ENCODE peak calls at places on chromosomes 12 and 14, in four cellular contexts. One of them, this sample, is unnamed.

GRCh38 chr12:89135976-89136634 is 216.2 kb downstream of the DUSP6 start:
- DNase-seq in HCT116: peak; percentile 68
- DNase-seq in K562: no peak
- DNase-seq in SK-N-SH: no peak
- DNase-seq in this sample: no peak

GRCh38 chr12:3097836-3098235 is 20.7 kb downstream of the TSPAN9 start:
- DNase-seq in K562: no peak
- DNase-seq in SK-N-SH: peak; percentile 57
- DNase-seq in HCT116: no peak
- DNase-seq in this sample: peak; percentile 61

GRCh38 chr12:130669205-130669557 is 46.9 kb downstream of the RIMBP2 start:
- DNase-seq in SK-N-SH: no peak
- DNase-seq in K562: peak; percentile 43
- DNase-seq in HCT116: no peak
- DNase-seq in this sample: no peak

GRCh38 chr12:51413791-51414190 is 10.8 kb upstream of the SLC4A8 start:
- DNase-seq in SK-N-SH: no peak
- DNase-seq in K562: no peak
- DNase-seq in HCT116: no peak
- DNase-seq in this sample: no peak

GRCh38 chr14:59627011-59627520 is 50.5 kb upstream of the CCDC175 start:
- DNase-seq in HCT116: no peak
- DNase-seq in K562: no peak
- DNase-seq in SK-N-SH: no peak
- DNase-seq in this sample: no peak

GRCh38 chr14:24390696-24391468 is 7.9 kb upstream of the NYNRIN start:
- DNase-seq in SK-N-SH: no peak
- DNase-seq in K562: no peak
- DNase-seq in HCT116: no peak
- DNase-seq in this sample: no peak

GRCh38 chr12:47735649-47736048 is 10.4 kb upstream of the ENDOU start:
- DNase-seq in K562: no peak
- DNase-seq in HCT116: no peak
- DNase-seq in SK-N-SH: no peak
- DNase-seq in this sample: no peak

GRCh38 chr12:74111688-74112360 is 425.8 kb upstream of the ATXN7L3B start:
- DNase-seq in HCT116: peak; percentile 52
- DNase-seq in K562: no peak
- DNase-seq in SK-N-SH: peak; percentile 1
- DNase-seq in this sample: peak; percentile 13

GRCh38 chr12:117857632-117858274 is 111.0 kb downstream of the KSR2 start:
- DNase-seq in HCT116: no peak
- DNase-seq in K562: peak; percentile 76
- DNase-seq in SK-N-SH: peak; percentile 71
- DNase-seq in this sample: peak; percentile 35

GRCh38 chr12:108371801-108372344 is 32.8 kb upstream of the CMKLR1 start:
- DNase-seq in HCT116: no peak
- DNase-seq in SK-N-SH: no peak
- DNase-seq in K562: no peak
- DNase-seq in this sample: no peak

GRCh38 chr12:3658327-3659163 is 94.4 kb downstream of the CRACR2A start:
- DNase-seq in K562: peak; percentile 45
- DNase-seq in SK-N-SH: no peak
- DNase-seq in HCT116: no peak
- DNase-seq in this sample: peak; percentile 36

GRCh38 chr14:34254596-34254995 is 207.4 kb downstream of the SPTSSA start:
- DNase-seq in K562: no peak
- DNase-seq in HCT116: no peak
- DNase-seq in SK-N-SH: no peak
- DNase-seq in this sample: no peak

GRCh38 chr14:92336363-92336762 is 13.4 kb downstream of the SLC24A4 start:
- DNase-seq in K562: no peak
- DNase-seq in HCT116: no peak
- DNase-seq in SK-N-SH: no peak
- DNase-seq in this sample: no peak

GRCh38 chr14:89502966-89503365 is 85.9 kb upstream of the FOXN3 start:
- DNase-seq in K562: no peak
- DNase-seq in HCT116: no peak
- DNase-seq in SK-N-SH: no peak
- DNase-seq in this sample: no peak

GRCh38 chr14:105855893-105856675 is 329.7 kb downstream of the TMEM121 start:
- DNase-seq in K562: no peak
- DNase-seq in HCT116: no peak
- DNase-seq in SK-N-SH: no peak
- DNase-seq in this sample: no peak

GRCh38 chr12:62813031-62813829 is 121.7 kb downstream of the PPM1H start:
- DNase-seq in SK-N-SH: peak; percentile 63
- DNase-seq in HCT116: peak; percentile 45
- DNase-seq in K562: peak; percentile 29
- DNase-seq in this sample: no peak

GRCh38 chr12:12642916-12643315 is 31.2 kb downstream of the CREBL2 start:
- DNase-seq in K562: no peak
- DNase-seq in HCT116: no peak
- DNase-seq in SK-N-SH: no peak
- DNase-seq in this sample: no peak

GRCh38 chr14:24274101-24274543 is 2.7 kb upstream of the RABGGTA start:
- DNase-seq in K562: no peak
- DNase-seq in HCT116: no peak
- DNase-seq in SK-N-SH: no peak
- DNase-seq in this sample: no peak

GRCh38 chr14:52550661-52551060 is 1.6 kb downstream of the TXNDC16 start:
- DNase-seq in SK-N-SH: no peak
- DNase-seq in K562: no peak
- DNase-seq in HCT116: no peak
- DNase-seq in this sample: no peak

GRCh38 chr12:968561-968960 is 19.1 kb upstream of the RAD52 start:
- DNase-seq in K562: no peak
- DNase-seq in HCT116: no peak
- DNase-seq in SK-N-SH: no peak
- DNase-seq in this sample: no peak

GRCh38 chr14:26163761-26164160 is 434.1 kb downstream of the NOVA1 start:
- DNase-seq in K562: no peak
- DNase-seq in HCT116: no peak
- DNase-seq in SK-N-SH: no peak
- DNase-seq in this sample: peak; percentile 28

GRCh38 chr12:19432309-19433170 is 6.8 kb upstream of the AEBP2 start:
- DNase-seq in HCT116: no peak
- DNase-seq in K562: no peak
- DNase-seq in SK-N-SH: no peak
- DNase-seq in this sample: no peak

GRCh38 chr12:6370994-6371754 is 4.2 kb downstream of the SCNN1A start:
- DNase-seq in K562: peak; percentile 69
- DNase-seq in HCT116: peak; percentile 95
- DNase-seq in SK-N-SH: no peak
- DNase-seq in this sample: peak; percentile 97

GRCh38 chr14:73752297-73752992 is 38.3 kb upstream of the PNMA1 start:
- DNase-seq in K562: no peak
- DNase-seq in SK-N-SH: peak; percentile 76
- DNase-seq in HCT116: no peak
- DNase-seq in this sample: no peak

GRCh38 chr14:25615174-25615573 is 565.2 kb upstream of the STXBP6 start:
- DNase-seq in HCT116: no peak
- DNase-seq in K562: no peak
- DNase-seq in SK-N-SH: no peak
- DNase-seq in this sample: no peak

GRCh38 chr12:75720807-75721206 is 209.4 kb upstream of the KRR1 start:
- DNase-seq in HCT116: no peak
- DNase-seq in K562: no peak
- DNase-seq in SK-N-SH: peak; percentile 38
- DNase-seq in this sample: no peak

DNA sequence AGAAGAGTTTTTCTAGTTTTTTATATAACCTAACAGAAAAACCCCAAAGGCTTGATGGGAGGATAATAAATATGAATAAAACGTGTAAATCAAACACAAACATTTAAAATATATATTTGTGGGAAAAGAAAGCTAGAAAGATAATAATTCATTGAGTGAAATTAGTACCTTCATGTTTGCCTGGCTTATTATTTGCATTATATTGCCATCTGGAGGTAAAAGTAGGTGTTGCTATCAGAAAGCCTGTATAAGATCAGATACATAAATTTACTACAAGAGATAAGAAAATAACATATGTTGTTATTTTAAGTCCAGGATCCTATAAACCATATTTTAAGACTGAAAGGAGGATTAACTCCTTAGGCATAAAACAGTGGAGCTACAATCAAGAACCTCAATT is 77.7 kb downstream of the NTS start:
- DNase-seq in SK-N-SH: peak; percentile 3
- DNase-seq in HCT116: peak; percentile 19
- DNase-seq in K562: no peak
- DNase-seq in this sample: no peak
- TF ChIP-seq JUND in SK-N-SH: no peak
- TF ChIP-seq JUND in HCT116: no peak
- TF ChIP-seq JUND in K562: no peak
- TF ChIP-seq JUND in this sample: no peak

GRCh38 chr12:57215065-57215464 is 1.5 kb upstream of the NXPH4 start:
- DNase-seq in SK-N-SH: no peak
- DNase-seq in K562: no peak
- DNase-seq in HCT116: no peak
- DNase-seq in this sample: no peak

GRCh38 chr12:57216931-57217871 is 607 bp downstream of the NXPH4 start:
- DNase-seq in SK-N-SH: peak; percentile 56
- DNase-seq in K562: peak; percentile 53
- DNase-seq in HCT116: no peak
- DNase-seq in this sample: no peak

GRCh38 chr12:57214398-57214781 is 2.2 kb upstream of the NXPH4 start:
- DNase-seq in SK-N-SH: peak; percentile 88
- DNase-seq in HCT116: no peak
- DNase-seq in K562: peak; percentile 73
- DNase-seq in this sample: peak; percentile 51

GRCh38 chr12:57215668-57216013 is 953 bp upstream of the NXPH4 start:
- DNase-seq in SK-N-SH: no peak
- DNase-seq in K562: no peak
- DNase-seq in HCT116: no peak
- DNase-seq in this sample: no peak

GRCh38 chr12:57216014-57216891 is at the start of gene NXPH4:
- DNase-seq in K562: peak; percentile 94
- DNase-seq in HCT116: no peak
- DNase-seq in SK-N-SH: peak; percentile 79
- DNase-seq in this sample: no peak
- TF ChIP-seq ELF1 in K562: no peak
- TF ChIP-seq ELF1 in HCT116: no peak
- TF ChIP-seq ELF1 in SK-N-SH: no peak
- TF ChIP-seq ELF1 in this sample: no peak

GRCh38 chr14:101761032-101761880 is at the start of gene PPP2R5C:
- DNase-seq in SK-N-SH: peak; percentile 96
- DNase-seq in K562: peak; percentile 82
- DNase-seq in HCT116: peak; percentile 62
- DNase-seq in this sample: peak; percentile 76

GRCh38 chr14:101760138-101761011 is 1.1 kb upstream of the PPP2R5C start:
- DNase-seq in SK-N-SH: peak; percentile 95
- DNase-seq in HCT116: peak; percentile 94
- DNase-seq in K562: peak; percentile 92
- DNase-seq in this sample: peak; percentile 84

GRCh38 chr14:101763941-101764709 is 2.6 kb downstream of the PPP2R5C start:
- DNase-seq in HCT116: no peak
- DNase-seq in K562: no peak
- DNase-seq in SK-N-SH: no peak
- DNase-seq in this sample: no peak

GRCh38 chr14:101762530-101763101 is 1.1 kb downstream of the PPP2R5C start:
- DNase-seq in SK-N-SH: no peak
- DNase-seq in K562: no peak
- DNase-seq in HCT116: no peak
- DNase-seq in this sample: peak; percentile 33

GRCh38 chr14:101761881-101762529 is 496 bp downstream of the PPP2R5C start:
- DNase-seq in SK-N-SH: peak; percentile 80
- DNase-seq in K562: peak; percentile 50
- DNase-seq in HCT116: no peak
- DNase-seq in this sample: no peak
- TF ChIP-seq JUND in SK-N-SH: no peak
- TF ChIP-seq JUND in K562: no peak
- TF ChIP-seq JUND in HCT116: no peak
- TF ChIP-seq JUND in this sample: no peak

GRCh38 chr14:57057803-57058202 is 210.9 kb downstream of the EXOC5 start:
- DNase-seq in SK-N-SH: no peak
- DNase-seq in K562: no peak
- DNase-seq in HCT116: no peak
- DNase-seq in this sample: no peak

GRCh38 chr14:57058319-57058718 is 210.4 kb downstream of the EXOC5 start:
- DNase-seq in SK-N-SH: no peak
- DNase-seq in K562: no peak
- DNase-seq in HCT116: no peak
- DNase-seq in this sample: no peak

GRCh38 chr14:57061009-57061711 is 207.5 kb downstream of the EXOC5 start:
- DNase-seq in SK-N-SH: no peak
- DNase-seq in K562: no peak
- DNase-seq in HCT116: no peak
- DNase-seq in this sample: no peak

DNA sequence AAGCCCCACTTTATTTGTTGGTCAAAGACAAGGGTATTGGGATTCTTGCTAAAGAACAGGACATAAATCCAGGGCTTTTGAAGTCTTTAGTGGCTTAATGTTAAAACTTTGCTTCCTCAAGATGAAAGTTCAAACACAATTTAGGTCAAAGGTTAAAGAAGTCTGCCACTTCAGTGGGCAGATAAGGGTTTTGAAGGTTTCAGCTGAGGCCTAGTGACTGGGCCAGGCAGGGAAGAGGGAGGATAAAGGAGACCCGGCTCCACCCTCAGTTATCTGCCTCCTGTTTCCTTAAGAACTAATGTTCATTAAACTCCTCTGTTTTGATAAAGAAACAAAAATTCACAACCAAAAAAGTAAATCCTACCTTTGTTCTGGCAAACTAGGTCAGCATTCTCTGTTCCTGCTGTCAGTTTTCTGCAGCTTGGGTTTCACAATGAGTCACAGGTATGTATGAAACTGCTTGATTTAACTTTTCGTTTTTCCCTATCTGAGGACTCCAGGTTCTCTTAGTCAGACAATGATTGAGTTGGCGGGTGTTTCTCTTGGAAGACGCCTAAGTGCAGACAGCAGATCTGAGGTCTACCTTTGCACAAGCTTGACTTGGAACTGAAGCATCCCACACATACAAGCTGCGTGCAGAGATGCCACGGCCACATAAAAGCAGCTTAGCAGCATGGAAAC is 208.3 kb downstream of the EXOC5 start:
- DNase-seq in K562: peak; percentile 29
- DNase-seq in SK-N-SH: no peak
- DNase-seq in HCT116: no peak
- DNase-seq in this sample: no peak
- TF ChIP-seq ELF1 in K562: no peak
- TF ChIP-seq ELF1 in SK-N-SH: no peak
- TF ChIP-seq ELF1 in HCT116: no peak
- TF ChIP-seq ELF1 in this sample: no peak

This sample was measured in HepG2.